ENCODE peak calls at places on chromosomes 5 and 9, in seven cellular contexts. Y is HuH-7; Q is NCI-H748 treated with DMSO at 0.1 percent for 48 hours; G is activated CD4-positive, alpha-beta T cell treated with anti-CD3 and anti-CD28 coated beads, Interleukin-2, amount 50 U/mL, for 1 hour; N is naive thymus-derived CD8-positive, alpha-beta T cell; O is posterior vena cava; C is activated naive CD4-positive, alpha-beta T cell. L is an unnamed sample.

GRCh38 chr5:142015781-142016533 is 3.1 kb upstream of the GNPDA1 start:
- DNase-seq in Y (no peak), Q (no peak), G (no peak), N (no peak), O (no peak), C (no peak), L (no peak)

GRCh38 chr5:72622152-72622760 is 115.0 kb upstream of the ZNF366 start:
- DNase-seq in Y (no peak), Q (no peak), G (no peak), N (no peak), O (no peak), C (no peak), L (no peak)

GRCh38 chr5:126718246-126718868 is 58.6 kb upstream of the LMNB1 start:
- DNase-seq in Y (no peak), Q (no peak), G (no peak), N (no peak), O (no peak), C (no peak), L (no peak)

GRCh38 chr5:3510642-3511041 is 85.0 kb upstream of the IRX1 start:
- DNase-seq in Y (no peak), Q (no peak), G (no peak), N (no peak), O (no peak), C (no peak), L (no peak)

GRCh38 chr9:78010419-78010818 is 21.2 kb downstream of the GNAQ start:
- DNase-seq in Y (no peak), Q (no peak), G (no peak), N (no peak), O (no peak), C (no peak), L (no peak)

GRCh38 chr9:94082956-94083355 is 1.3 kb upstream of the PTPDC1 start:
- DNase-seq in Y (no peak), Q (no peak), G (no peak), N (no peak), O (no peak), C (no peak), L (no peak)

GRCh38 chr5:157665467-157666085 is 5.8 kb upstream of the C5orf52 start:
- DNase-seq in Y (no peak), Q (no peak), G (no peak), N (no peak), O (no peak), C (no peak), L (no peak)

GRCh38 chr9:113624721-113625120 is 161.2 kb downstream of the RGS3 start:
- DNase-seq in Y (no peak), Q (no peak), G (no peak), N (no peak), O (peak; percentile 80), C (no peak), L (no peak)

GRCh38 chr5:90563161-90563560 is 4.6 kb downstream of the ADGRV1 start:
- DNase-seq in Y (no peak), Q (peak; percentile 22), G (no peak), N (no peak), O (no peak), C (no peak), L (no peak)

GRCh38 chr9:27154923-27155322 is 45.9 kb downstream of the TEK start:
- DNase-seq in Y (no peak), Q (no peak), G (no peak), N (no peak), O (no peak), C (no peak), L (no peak)

GRCh38 chr5:179150011-179150410 is 89.8 kb downstream of the ZNF354C start:
- DNase-seq in Y (no peak), Q (no peak), G (no peak), N (no peak), O (peak; percentile 24), C (no peak), L (no peak)

L was measured in SHP77 treated with DMSO at 0.1 percent for 48 hours.